ENCODE peak calls at places on chromosomes 6 and 20, in nine cellular contexts. R is NCI-H1417; M is effector memory CD8-positive, alpha-beta T cell; V is Right ventricle myocardium superior; S is ELR; I is colonic mucosa; B is NCI-H345; L is neural progenitor cell; J is neuronal stem cell. X is an unnamed sample.

GRCh38 chr6:105474234-105474633 is 71.4 kb upstream of the PREP start:
- DNase-seq in R (no peak), M (no peak), V (no peak), S (no peak), I (no peak), B (no peak), L (peak), J (no peak), X (no peak)

GRCh38 chr6:12654107-12654506 is 62.5 kb upstream of the PHACTR1 start:
- DNase-seq in R (no peak), M (no peak), V (no peak), S (no peak), I (no peak), B (no peak), L (no peak), J (no peak), X (no peak)

GRCh38 chr6:44456070-44456965 is 68.8 kb downstream of the CDC5L start:
- DNase-seq in R (peak), M (peak), V (peak), S (peak), I (peak), B (peak), L (peak), J (peak), X (no peak)

GRCh38 chr6:87722831-87723726 is 21.0 kb upstream of the AKIRIN2 start:
- DNase-seq in R (no peak), M (no peak), V (peak), S (peak), I (peak), B (no peak), L (peak), J (peak), X (peak)

GRCh38 chr6:119037941-119038623 is 40.4 kb downstream of the FAM184A start:
- DNase-seq in R (no peak), M (no peak), V (no peak), S (no peak), I (no peak), B (no peak), L (no peak), J (no peak), X (no peak)

GRCh38 chr6:82015526-82015925 is 232.0 kb downstream of the IBTK start:
- DNase-seq in R (no peak), M (no peak), V (no peak), S (no peak), I (no peak), B (no peak), L (no peak), J (no peak), X (no peak)

GRCh38 chr20:62365814-62366369 is 1.2 kb downstream of the LAMA5 start:
- DNase-seq in R (no peak), M (no peak), V (peak), S (no peak), I (no peak), B (peak), L (peak), J (no peak), X (peak)

GRCh38 chr6:129766959-129767728 is 57.2 kb upstream of the ARHGAP18 start:
- DNase-seq in R (peak), M (peak), V (peak), S (peak), I (no peak), B (peak), L (peak), J (peak), X (no peak)

GRCh38 chr6:53986165-53986720 is 125.0 kb upstream of the MLIP start:
- DNase-seq in R (peak), M (no peak), V (no peak), S (peak), I (peak), B (peak), L (peak), J (peak), X (peak)

GRCh38 chr6:45991189-45991588 is 24.5 kb downstream of the CLIC5 start:
- DNase-seq in R (no peak), M (no peak), V (no peak), S (no peak), I (no peak), B (no peak), L (peak), J (no peak), X (no peak)

GRCh38 chr6:104940238-104940880 is 16.5 kb upstream of the LIN28B start:
- DNase-seq in R (no peak), M (no peak), V (no peak), S (no peak), I (no peak), B (no peak), L (peak), J (no peak), X (no peak)

GRCh38 chr6:106510090-106510970 is 119.0 kb downstream of the RTN4IP1 start:
- DNase-seq in R (no peak), M (peak), V (peak), S (peak), I (peak), B (peak), L (peak), J (peak), X (peak)

GRCh38 chr6:54063228-54063539 is 48.1 kb upstream of the MLIP start:
- DNase-seq in R (no peak), M (no peak), V (no peak), S (no peak), I (no peak), B (no peak), L (no peak), J (no peak), X (no peak)

GRCh38 chr6:50113114-50113857 is 63.6 kb upstream of the DEFB112 start:
- DNase-seq in R (no peak), M (no peak), V (no peak), S (no peak), I (no peak), B (no peak), L (peak), J (no peak), X (no peak)

GRCh38 chr20:58402305-58402704 is 13.3 kb downstream of the VAPB start:
- DNase-seq in R (no peak), M (no peak), V (no peak), S (no peak), I (no peak), B (no peak), L (no peak), J (no peak), X (no peak)

GRCh38 chr20:64133951-64134407 is 26.6 kb upstream of the NPBWR2 start:
- DNase-seq in R (no peak), M (no peak), V (peak), S (peak), I (no peak), B (no peak), L (peak), J (no peak), X (no peak)

GRCh38 chr6:120384671-120385070 is 949.6 kb downstream of the TBC1D32 start:
- DNase-seq in R (no peak), M (no peak), V (no peak), S (no peak), I (no peak), B (no peak), L (no peak), J (no peak), X (no peak)